ENCODE peak calls at places on chromosomes 7 and 10, in eight cellular contexts. E is dorsolateral prefrontal cortex; J is stomach; Z is OCI-LY7; B is activated CD4-positive, alpha-beta memory T cell treated with anti-CD3 and anti-CD28 coated beads for 36 hours; I is D341Med; C is Panc1; G is T-helper 9 cell. P is an unnamed sample.

GRCh38 chr7:10507032-10507431 is 466.6 kb upstream of the PHF14 start:
- DNase-seq in J (no peak), I (no peak), B (no peak), G (no peak), E (no peak), Z (no peak), C (no peak), P (no peak)

GRCh38 chr7:94409561-94409960 is 14.9 kb downstream of the COL1A2 start:
- DNase-seq in E (no peak), Z (no peak), J (no peak), C (no peak), G (no peak), I (no peak), B (no peak), P (no peak)

GRCh38 chr10:3364768-3365480 is 192.3 kb upstream of the PITRM1 start:
- DNase-seq in E (no peak), Z (no peak), J (no peak), C (peak), G (no peak), I (no peak), B (no peak), P (no peak)

GRCh38 chr10:94314913-94315545 is 47.7 kb downstream of the NOC3L start:
- DNase-seq in I (peak), G (no peak), B (no peak), E (no peak), Z (no peak), C (no peak), J (no peak), P (peak)

GRCh38 chr10:133335238-133336122 is 1.2 kb downstream of the CALY start:
- DNase-seq in G (peak), C (no peak), E (peak), J (peak), I (peak), Z (no peak), B (peak), P (peak)

GRCh38 chr7:135831451-135832220 is 83.0 kb upstream of the FAM180A start:
- DNase-seq in J (no peak), I (no peak), E (no peak), G (no peak), B (peak), C (no peak), Z (no peak), P (no peak)

GRCh38 chr7:32476816-32477648 is 13.1 kb downstream of the LSM5 start:
- DNase-seq in E (no peak), C (no peak), Z (no peak), B (no peak), J (no peak), I (no peak), G (no peak), P (no peak)

GRCh38 chr10:16348891-16349290 is 87.9 kb upstream of the PTER start:
- DNase-seq in C (no peak), B (no peak), E (no peak), Z (no peak), I (no peak), J (no peak), G (no peak), P (no peak)

GRCh38 chr10:126972622-126973414 is 67.6 kb downstream of the DOCK1 start:
- DNase-seq in I (no peak), C (no peak), Z (no peak), G (no peak), E (no peak), J (no peak), B (no peak), P (peak)

GRCh38 chr7:41969713-41970112 is 266.8 kb upstream of the INHBA start:
- DNase-seq in G (no peak), C (no peak), E (no peak), B (no peak), J (no peak), I (no peak), Z (no peak), P (peak)

GRCh38 chr10:16689227-16689626 is 128.0 kb downstream of the RSU1 start:
- DNase-seq in I (no peak), C (no peak), G (no peak), Z (no peak), J (no peak), B (no peak), E (no peak), P (no peak)

GRCh38 chr7:31096882-31097258 is 44.8 kb downstream of the ADCYAP1R1 start:
- DNase-seq in G (no peak), C (no peak), B (no peak), I (no peak), E (no peak), Z (no peak), J (peak), P (no peak)

GRCh38 chr10:132154440-132154839 is 32.3 kb upstream of the DPYSL4 start:
- DNase-seq in E (no peak), Z (no peak), C (no peak), B (no peak), J (no peak), I (no peak), G (no peak), P (no peak)

GRCh38 chr10:110655286-110655685 is 11.2 kb downstream of the RBM20 start:
- DNase-seq in Z (no peak), B (no peak), G (no peak), J (no peak), E (no peak), I (no peak), C (no peak), P (no peak)

GRCh38 chr7:11082552-11083213 is 109.0 kb downstream of the PHF14 start:
- DNase-seq in Z (no peak), G (no peak), C (no peak), E (no peak), J (no peak), I (no peak), B (no peak), P (peak)

GRCh38 chr10:131279516-131279915 is 32.0 kb downstream of the TCERG1L start:
- DNase-seq in I (no peak), E (no peak), B (no peak), G (no peak), C (no peak), J (no peak), Z (no peak), P (no peak)

GRCh38 chr7:94912085-94912484 is 4.7 kb downstream of the PPP1R9A start:
- DNase-seq in E (no peak), C (no peak), B (no peak), I (no peak), Z (no peak), J (no peak), G (no peak), P (no peak)

GRCh38 chr7:69817096-69817495 is 218.8 kb downstream of the AUTS2 start:
- DNase-seq in E (no peak), I (no peak), B (no peak), J (no peak), Z (no peak), C (no peak), G (no peak), P (no peak)

GRCh38 chr7:2843711-2844152 is 376 bp downstream of the GNA12 start:
- DNase-seq in Z (peak), I (no peak), E (no peak), G (peak), C (no peak), B (peak), J (no peak), P (peak)

GRCh38 chr7:254337-255037 is 35.5 kb upstream of the FOXL3 start:
- DNase-seq in I (no peak), Z (no peak), B (no peak), J (no peak), E (no peak), G (no peak), C (no peak), P (no peak)

GRCh38 chr7:77837275-77837674 is 38.7 kb downstream of the PHTF2 start:
- DNase-seq in E (no peak), J (no peak), I (no peak), C (no peak), Z (no peak), B (no peak), G (no peak), P (no peak)

GRCh38 chr7:123220396-123220795 is 20.6 kb upstream of the SLC13A1 start:
- DNase-seq in G (no peak), C (no peak), J (no peak), E (no peak), Z (no peak), I (no peak), B (no peak), P (peak)

GRCh38 chr10:5775705-5776104 is 37.5 kb downstream of the GDI2 start:
- DNase-seq in Z (peak), E (no peak), J (peak), B (peak), G (peak), I (no peak), C (no peak), P (no peak)

GRCh38 chr10:42952358-42952757 is 124.5 kb upstream of the RET start:
- DNase-seq in J (peak), B (peak), C (no peak), I (no peak), Z (no peak), E (no peak), G (no peak), P (no peak)

GRCh38 chr10:102796407-102797176 is 40.6 kb downstream of the CYP17A1 start:
- DNase-seq in B (peak), C (no peak), E (peak), G (peak), I (no peak), Z (peak), J (peak), P (peak)

GRCh38 chr10:86078639-86079035 is 288.0 kb downstream of the GRID1 start:
- DNase-seq in G (no peak), C (no peak), I (no peak), B (no peak), E (no peak), J (peak), Z (no peak), P (no peak)

P was measured in myocyte.